ENCODE peak calls at places on chromosomes 13 and 19, in five cellular contexts. One of them, this sample, is unnamed.
A peak's percentile ranks its signal among the peaks of the same experiment; 100 is the strongest.

GRCh38 chr13:44815507-44816074 is 173.7 kb downstream of the NUFIP1 start:
- DNase-seq in A549: peak; percentile 87
- DNase-seq in GM12878: no peak
- DNase-seq in HepG2: peak; percentile 92
- DNase-seq in GM23338: peak; percentile 62
- DNase-seq in this sample: no peak

GRCh38 chr13:36665630-36666029 is 8.2 kb upstream of the SERTM1 start:
- DNase-seq in HepG2: no peak
- DNase-seq in A549: no peak
- DNase-seq in GM12878: no peak
- DNase-seq in GM23338: no peak
- DNase-seq in this sample: no peak

GRCh38 chr19:13883665-13884064 is 6.7 kb downstream of the NANOS3 start:
- DNase-seq in GM12878: no peak
- DNase-seq in A549: no peak
- DNase-seq in GM23338: peak; percentile 77
- DNase-seq in HepG2: no peak
- DNase-seq in this sample: peak; percentile 40

GRCh38 chr13:30791354-30791921 is 56.1 kb downstream of the ALOX5AP start:
- DNase-seq in GM23338: no peak
- DNase-seq in HepG2: no peak
- DNase-seq in GM12878: no peak
- DNase-seq in A549: no peak
- DNase-seq in this sample: no peak

GRCh38 chr13:24995225-24995804 is 100.6 kb upstream of the PABPC3 start:
- DNase-seq in GM23338: peak; percentile 96
- DNase-seq in A549: peak; percentile 85
- DNase-seq in GM12878: no peak
- DNase-seq in HepG2: peak; percentile 75
- DNase-seq in this sample: peak; percentile 39

GRCh38 chr13:80524447-80525215 is 183.7 kb upstream of the SPRY2 start:
- DNase-seq in GM12878: no peak
- DNase-seq in HepG2: no peak
- DNase-seq in GM23338: no peak
- DNase-seq in A549: no peak
- DNase-seq in this sample: peak; percentile 16

GRCh38 chr19:31548941-31549340 is 199.7 kb upstream of the TSHZ3 start:
- DNase-seq in GM23338: peak; percentile 50
- DNase-seq in HepG2: no peak
- DNase-seq in A549: peak; percentile 33
- DNase-seq in GM12878: no peak
- DNase-seq in this sample: no peak

GRCh38 chr19:29366757-29367156 is 153.8 kb upstream of the UQCRFS1 start:
- DNase-seq in GM12878: no peak
- DNase-seq in A549: no peak
- DNase-seq in GM23338: no peak
- DNase-seq in HepG2: no peak
- DNase-seq in this sample: no peak

GRCh38 chr19:55341191-55342043 is 1.7 kb downstream of the KMT5C start:
- DNase-seq in GM23338: peak; percentile 92
- DNase-seq in GM12878: no peak
- DNase-seq in HepG2: peak; percentile 40
- DNase-seq in A549: peak; percentile 71
- DNase-seq in this sample: peak; percentile 94

GRCh38 chr13:55534306-55534705 is 1606.4 kb upstream of the PRR20A start:
- DNase-seq in HepG2: no peak
- DNase-seq in GM12878: no peak
- DNase-seq in GM23338: no peak
- DNase-seq in A549: no peak
- DNase-seq in this sample: no peak

GRCh38 chr19:1252221-1252817 is 3.9 kb downstream of the MIDN start:
- DNase-seq in GM12878: no peak
- DNase-seq in GM23338: no peak
- DNase-seq in HepG2: no peak
- DNase-seq in A549: peak; percentile 85
- DNase-seq in this sample: no peak

GRCh38 chr19:32624410-32624809 is 43.4 kb downstream of the PDCD5 start:
- DNase-seq in HepG2: no peak
- DNase-seq in GM12878: no peak
- DNase-seq in GM23338: no peak
- DNase-seq in A549: no peak
- DNase-seq in this sample: no peak

GRCh38 chr13:62453761-62454160 is 1038.1 kb upstream of the PCDH20 start:
- DNase-seq in HepG2: no peak
- DNase-seq in GM23338: no peak
- DNase-seq in GM12878: no peak
- DNase-seq in A549: no peak
- DNase-seq in this sample: no peak

GRCh38 chr13:110407531-110407930 is 100.4 kb downstream of the COL4A2 start:
- DNase-seq in GM23338: no peak
- DNase-seq in HepG2: no peak
- DNase-seq in GM12878: no peak
- DNase-seq in A549: no peak
- DNase-seq in this sample: no peak

GRCh38 chr19:41906916-41907680 is 21.2 kb downstream of the ERFL start:
- DNase-seq in HepG2: no peak
- DNase-seq in GM12878: no peak
- DNase-seq in A549: no peak
- DNase-seq in GM23338: no peak
- DNase-seq in this sample: no peak

GRCh38 chr13:87954116-87954515 is 282.9 kb downstream of the SLITRK5 start:
- DNase-seq in GM12878: no peak
- DNase-seq in A549: no peak
- DNase-seq in GM23338: no peak
- DNase-seq in HepG2: no peak
- DNase-seq in this sample: no peak

GRCh38 chr13:100440756-100441421 is 147.7 kb downstream of the GGACT start:
- DNase-seq in GM23338: no peak
- DNase-seq in HepG2: peak; percentile 41
- DNase-seq in GM12878: no peak
- DNase-seq in A549: no peak
- DNase-seq in this sample: no peak

GRCh38 chr19:10286803-10287737 is at the start of gene ICAM4:
- DNase-seq in A549: no peak
- DNase-seq in HepG2: peak; percentile 63
- DNase-seq in GM23338: peak; percentile 84
- DNase-seq in GM12878: no peak
- DNase-seq in this sample: peak; percentile 86

GRCh38 chr19:10289836-10290438 is at the start of gene ICAM5:
- DNase-seq in HepG2: no peak
- DNase-seq in GM12878: no peak
- DNase-seq in GM23338: peak; percentile 47
- DNase-seq in A549: peak; percentile 50
- DNase-seq in this sample: peak; percentile 94

GRCh38 chr19:10289167-10289835 is 451 bp upstream of the ICAM5 start:
- DNase-seq in GM12878: no peak
- DNase-seq in A549: peak; percentile 71
- DNase-seq in HepG2: peak; percentile 53
- DNase-seq in GM23338: peak; percentile 93
- DNase-seq in this sample: peak; percentile 66

GRCh38 chr19:10290439-10290875 is 705 bp downstream of the ICAM5 start:
- DNase-seq in GM12878: no peak
- DNase-seq in HepG2: no peak
- DNase-seq in GM23338: peak; percentile 78
- DNase-seq in A549: no peak
- DNase-seq in this sample: no peak

DNA sequence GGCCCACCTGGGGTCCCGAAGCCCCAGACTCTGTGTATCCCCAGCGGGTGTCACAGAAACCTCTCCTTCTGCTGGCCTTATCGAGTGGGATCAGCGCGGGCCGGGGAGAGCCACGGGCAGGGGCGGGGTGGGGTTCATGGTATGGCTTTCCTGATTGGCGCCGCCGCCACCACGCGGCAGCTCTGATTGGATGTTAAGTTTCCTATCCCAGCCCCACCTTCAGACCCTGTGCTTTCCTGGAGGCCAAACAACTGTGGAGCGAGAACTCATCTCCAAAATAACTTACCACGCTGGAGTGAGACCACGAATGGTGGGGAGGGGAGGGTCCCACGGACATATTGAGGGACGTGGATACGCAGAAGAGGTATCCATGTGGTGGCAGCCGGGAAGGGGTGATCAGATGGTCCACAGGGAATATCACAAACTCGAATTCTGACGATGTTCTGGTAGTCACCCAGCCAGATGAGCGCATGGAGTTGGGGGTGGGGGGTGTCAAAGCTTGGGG is 1.0 kb upstream of the ICAM5 start:
- DNase-seq in GM12878: no peak
- DNase-seq in GM23338: peak; percentile 83
- DNase-seq in HepG2: peak; percentile 77
- DNase-seq in A549: peak; percentile 75
- DNase-seq in this sample: peak; percentile 94
- TF ChIP-seq JUNB in GM12878: no peak
- TF ChIP-seq JUNB in GM23338: no peak
- TF ChIP-seq JUNB in HepG2: no peak
- TF ChIP-seq JUNB in A549: no peak
- TF ChIP-seq JUNB in this sample: no peak

DNA sequence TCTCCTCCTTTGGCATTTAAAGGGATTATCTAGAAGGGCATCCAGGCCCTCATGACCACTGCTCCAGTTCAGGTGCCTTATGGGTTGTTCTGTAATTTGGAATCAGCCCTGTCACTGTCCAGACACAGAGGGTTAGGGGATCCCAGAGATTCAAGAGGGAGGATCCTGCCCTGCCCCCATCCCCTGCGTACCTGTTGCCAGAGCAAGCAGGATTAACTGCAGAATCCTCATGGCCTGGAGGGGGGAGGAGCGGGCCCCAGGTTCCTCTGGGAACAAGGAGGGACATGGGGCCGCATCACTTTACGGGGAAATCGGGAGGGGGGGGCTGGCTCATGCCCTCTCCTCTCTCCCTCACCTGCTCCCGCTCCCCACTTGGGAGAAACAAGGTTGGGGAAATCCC is 1.0 kb downstream of the KLK11 start:
- DNase-seq in GM23338: no peak
- DNase-seq in GM12878: no peak
- DNase-seq in HepG2: no peak
- DNase-seq in A549: no peak
- DNase-seq in this sample: no peak
- TF ChIP-seq JUNB in GM23338: no peak
- TF ChIP-seq JUNB in GM12878: no peak
- TF ChIP-seq JUNB in HepG2: no peak
- TF ChIP-seq JUNB in A549: no peak
- TF ChIP-seq JUNB in this sample: no peak

GRCh38 chr19:58336820-58337219 is 10.0 kb downstream of the ZSCAN22 start:
- DNase-seq in HepG2: no peak
- DNase-seq in GM12878: no peak
- DNase-seq in GM23338: no peak
- DNase-seq in A549: no peak
- DNase-seq in this sample: no peak
- TF ChIP-seq JUNB in HepG2: no peak
- TF ChIP-seq JUNB in GM12878: no peak
- TF ChIP-seq JUNB in GM23338: no peak
- TF ChIP-seq JUNB in A549: no peak
- TF ChIP-seq JUNB in this sample: no peak

GRCh38 chr19:47609885-47610545 is 1.1 kb downstream of the BICRA start:
- DNase-seq in GM12878: no peak
- DNase-seq in A549: peak; percentile 54
- DNase-seq in GM23338: peak; percentile 79
- DNase-seq in HepG2: peak; percentile 41
- DNase-seq in this sample: peak; percentile 44
- TF ChIP-seq JUNB in GM12878: no peak
- TF ChIP-seq JUNB in A549: no peak
- TF ChIP-seq JUNB in GM23338: no peak
- TF ChIP-seq JUNB in HepG2: no peak
- TF ChIP-seq JUNB in this sample: no peak

GRCh38 chr13:59659981-59660380 is 503.7 kb downstream of the DIAPH3 start:
- DNase-seq in A549: no peak
- DNase-seq in GM23338: no peak
- DNase-seq in HepG2: no peak
- DNase-seq in GM12878: no peak
- DNase-seq in this sample: no peak
- TF ChIP-seq JUNB in A549: no peak
- TF ChIP-seq JUNB in GM23338: no peak
- TF ChIP-seq JUNB in HepG2: no peak
- TF ChIP-seq JUNB in GM12878: no peak
- TF ChIP-seq JUNB in this sample: no peak

GRCh38 chr19:35645680-35646511 is 2.2 kb upstream of the COX6B1 start:
- DNase-seq in GM23338: peak; percentile 29
- DNase-seq in HepG2: no peak
- DNase-seq in A549: no peak
- DNase-seq in GM12878: no peak
- DNase-seq in this sample: no peak

GRCh38 chr19:35643255-35644205 is 2.0 kb downstream of the ETV2 start:
- DNase-seq in GM23338: peak; percentile 96
- DNase-seq in GM12878: peak; percentile 59
- DNase-seq in HepG2: peak; percentile 77
- DNase-seq in A549: peak; percentile 94
- DNase-seq in this sample: peak; percentile 91

GRCh38 chr19:35642798-35643254 is 1.3 kb downstream of the ETV2 start:
- DNase-seq in GM12878: no peak
- DNase-seq in A549: no peak
- DNase-seq in GM23338: peak; percentile 28
- DNase-seq in HepG2: no peak
- DNase-seq in this sample: no peak

GRCh38 chr19:35644206-35644986 is 2.9 kb downstream of the ETV2 start:
- DNase-seq in GM23338: peak; percentile 98
- DNase-seq in GM12878: peak; percentile 74
- DNase-seq in A549: peak; percentile 99
- DNase-seq in HepG2: peak; percentile 90
- DNase-seq in this sample: peak; percentile 91

GRCh38 chr19:35644987-35645679 is 3.0 kb upstream of the COX6B1 start:
- DNase-seq in A549: peak; percentile 79
- DNase-seq in HepG2: peak; percentile 53
- DNase-seq in GM23338: peak; percentile 97
- DNase-seq in GM12878: no peak
- DNase-seq in this sample: peak; percentile 86
- TF ChIP-seq JUNB in A549: no peak
- TF ChIP-seq JUNB in HepG2: no peak
- TF ChIP-seq JUNB in GM23338: no peak
- TF ChIP-seq JUNB in GM12878: no peak
- TF ChIP-seq JUNB in this sample: no peak

GRCh38 chr13:21625366-21625765 is 21.4 kb upstream of the MICU2 start:
- DNase-seq in GM12878: no peak
- DNase-seq in GM23338: peak; percentile 53
- DNase-seq in A549: peak; percentile 45
- DNase-seq in HepG2: peak; percentile 61
- DNase-seq in this sample: peak; percentile 28
- TF ChIP-seq JUNB in GM12878: no peak
- TF ChIP-seq JUNB in GM23338: no peak
- TF ChIP-seq JUNB in A549: no peak
- TF ChIP-seq JUNB in HepG2: no peak
- TF ChIP-seq JUNB in this sample: no peak